ENCODE peak calls at places on chromosomes 12 and 14, in five cellular contexts. O is endothelial cell of umbilical vein, A is HepG2, Y is transverse colon, P is sigmoid colon. E is an unnamed sample.
A peak's percentile ranks its signal among the peaks of the same experiment; 100 is the strongest.

GRCh38 chr12:71708658-71709057 is 22.8 kb downstream of the TMEM19 start:
- DNase-seq in O (no peak), Y (no peak), P (no peak), A (no peak), E (no peak)

GRCh38 chr14:101963611-101964296 is 619 bp upstream of the DYNC1H1 start:
- DNase-seq in A (no peak), Y (no peak), P (no peak), O (no peak), E (no peak)

GRCh38 chr12:111580737-111581136 is 18.4 kb downstream of the ATXN2 start:
- DNase-seq in O (no peak), P (no peak), A (no peak), Y (no peak), E (no peak)

GRCh38 chr14:74275265-74275841 is 27.4 kb downstream of the ABCD4 start:
- DNase-seq in O (no peak), Y (no peak), A (no peak), P (no peak), E (no peak)

GRCh38 chr12:126355346-126355745 is 1290.1 kb downstream of the AACS start:
- DNase-seq in A (no peak), P (no peak), Y (no peak), O (no peak), E (no peak)

GRCh38 chr14:85241022-85241880 is 288.7 kb upstream of the FLRT2 start:
- DNase-seq in P (no peak), A (no peak), Y (no peak), O (peak; percentile 61), E (no peak)

GRCh38 chr14:51368721-51369163 is 128.7 kb downstream of the TMX1 start:
- DNase-seq in Y (no peak), O (no peak), A (no peak), P (no peak), E (no peak)

GRCh38 chr14:97117693-97118092 is 320.5 kb downstream of the VRK1 start:
- DNase-seq in Y (no peak), A (no peak), O (no peak), P (no peak), E (no peak)

GRCh38 chr14:78135450-78135891 is 34.7 kb upstream of the NRXN3 start:
- DNase-seq in Y (no peak), P (no peak), O (no peak), A (no peak), E (no peak)

GRCh38 chr12:102756564-102756963 is 160.5 kb downstream of the PAH start:
- DNase-seq in P (no peak), O (no peak), Y (no peak), A (no peak), E (no peak)

GRCh38 chr14:53927171-53927570 is 29.5 kb downstream of the BMP4 start:
- DNase-seq in Y (no peak), P (no peak), O (no peak), A (peak; percentile 34), E (no peak)

GRCh38 chr12:129871991-129872969 is 31.5 kb downstream of the TMEM132D start:
- DNase-seq in A (no peak), O (no peak), Y (no peak), P (no peak), E (no peak)

GRCh38 chr12:98908866-98909265 is 263.8 kb downstream of the APAF1 start:
- DNase-seq in P (no peak), O (no peak), Y (no peak), A (no peak), E (no peak)

DNA sequence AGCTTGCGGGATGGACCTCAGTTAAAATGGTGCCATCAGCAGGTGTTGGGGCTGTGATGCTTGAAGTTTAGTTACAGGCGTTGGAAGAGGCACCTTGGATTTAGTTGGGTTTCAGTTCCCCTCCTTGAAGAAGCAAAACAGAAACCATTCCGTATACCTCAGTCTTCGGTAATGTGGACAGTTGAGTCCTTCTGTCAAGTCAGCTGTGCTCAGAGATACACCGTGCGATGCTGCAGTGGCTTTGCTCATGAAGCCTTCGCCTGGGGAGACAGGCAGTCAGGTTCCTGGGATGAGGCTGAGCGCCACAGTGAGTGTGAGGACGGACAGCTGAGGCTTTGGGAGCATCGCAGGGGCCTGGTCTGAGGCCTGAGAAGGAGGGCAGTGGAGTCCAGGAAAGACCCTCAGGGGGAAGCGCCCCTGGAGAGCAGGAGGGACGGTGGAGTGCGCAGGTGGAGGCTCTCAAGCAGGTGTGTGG is 7.4 kb downstream of the RAN start:
- DNase-seq in Y (peak; percentile 13), P (peak; percentile 61), A (no peak), O (no peak), E (no peak)
- TF ChIP-seq POLR2AphosphoS5 in Y (no peak), P (no peak), A (no peak), O (no peak), E (no peak)

GRCh38 chr12:52201520-52201839 is 9.7 kb upstream of the KRT80 start:
- DNase-seq in P (no peak), O (no peak), A (no peak), Y (no peak), E (no peak)
- H3K27ac ChIP-seq in P (no peak overlapping the region), O (no peak overlapping the region), A (no peak overlapping the region), Y (no peak overlapping the region), E (no peak overlapping the region)

GRCh38 chr12:50922820-50923219 is 29.5 kb upstream of the HIGD1C start:
- DNase-seq in P (peak; percentile 78), O (peak; percentile 47), Y (no peak), A (no peak), E (no peak)
- TF ChIP-seq POLR2AphosphoS5 in P (peak; percentile 84), O (no peak), Y (peak; percentile 54), A (no peak), E (peak; percentile 56)

GRCh38 chr14:100472094-100472455 is 115.1 kb downstream of the BEGAIN start:
- DNase-seq in Y (no peak), A (no peak), P (no peak), O (no peak), E (no peak)
- H3K27ac ChIP-seq in Y (no peak overlapping the region), A (no peak overlapping the region), P (no peak overlapping the region), O (no peak overlapping the region), E (no peak overlapping the region)

DNA sequence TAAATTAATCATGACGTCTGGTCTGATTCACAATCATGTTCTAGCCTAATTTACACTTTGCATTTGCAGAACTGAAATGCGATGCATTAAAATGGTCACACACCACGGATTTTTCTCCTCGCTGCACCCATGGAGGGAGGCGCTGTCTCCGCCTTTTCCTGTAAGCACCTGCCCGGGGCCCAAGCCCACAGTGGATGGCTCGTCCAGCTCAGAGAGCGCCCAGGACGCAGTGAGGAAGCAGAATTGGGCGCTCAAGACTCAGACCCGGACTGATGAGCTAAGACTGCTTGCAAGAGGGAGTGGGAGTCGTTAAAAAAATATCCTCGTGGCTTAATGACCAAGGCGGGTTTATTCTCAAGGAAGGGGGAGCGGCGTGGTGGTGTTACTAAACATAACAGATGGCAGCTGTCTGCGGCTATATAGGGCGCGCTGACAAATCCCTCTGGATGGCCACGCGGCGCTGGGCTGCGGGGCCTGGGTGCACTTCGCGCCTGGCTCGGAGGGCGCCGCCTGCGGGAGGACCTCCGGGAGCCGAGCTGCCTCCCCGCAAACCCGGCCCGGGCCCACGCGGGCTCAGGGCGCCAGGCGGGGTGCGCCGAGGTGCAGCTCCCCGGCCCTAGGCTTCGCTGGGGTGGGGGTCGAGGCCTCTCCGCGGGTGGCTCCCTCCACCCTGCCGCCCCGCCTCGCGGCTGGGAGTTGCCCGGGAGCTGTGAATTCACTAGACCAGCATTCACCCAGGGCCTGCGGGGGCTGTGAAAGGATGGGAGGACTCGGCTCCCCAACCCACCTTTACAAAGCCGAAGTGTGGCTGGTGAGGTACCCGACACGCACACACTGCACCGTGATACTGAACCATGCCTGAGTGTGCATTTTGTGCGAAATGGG is 78.7 kb downstream of the PPM1A start:
- DNase-seq in Y (peak; percentile 60), A (no peak), O (no peak), P (no peak), E (peak; percentile 7)
- TF ChIP-seq POLR2AphosphoS5 in Y (no peak), A (no peak), O (no peak), P (no peak), E (no peak)

GRCh38 chr12:122322501-122322900 is 56.2 kb upstream of the VPS33A start:
- DNase-seq in P (no peak), O (peak; percentile 33), Y (no peak), A (no peak), E (no peak)
- H3K27ac ChIP-seq in P (no peak overlapping the region), O (no peak overlapping the region), Y (no peak overlapping the region), A (no peak overlapping the region), E (no peak overlapping the region)

GRCh38 chr14:100679707-100680438 is 46.8 kb upstream of the DLK1 start:
- DNase-seq in A (peak; percentile 83), Y (no peak), P (peak; percentile 86), O (no peak), E (no peak)
- TF ChIP-seq POLR2AphosphoS5 in A (no peak), Y (no peak), P (peak; percentile 38), O (no peak), E (peak; percentile 45)

GRCh38 chr12:85658236-85658635 is 178.0 kb downstream of the RASSF9 start:
- DNase-seq in Y (no peak), O (no peak), A (no peak), P (no peak), E (no peak)
- H3K27ac ChIP-seq in Y (no peak overlapping the region), O (no peak overlapping the region), A (no peak overlapping the region), P (no peak overlapping the region), E (no peak overlapping the region)

E was measured in prostate gland.